ENCODE peak calls at places on chromosomes 16 and 17, in seven cellular contexts. Q is SJSA1, J is heart right ventricle, K is fibroblast of lung, I is AG09309, B is fibroblast of mammary gland, O is IMR-90. R is an unnamed sample.

GRCh38 chr16:4346205-4346781 is 4.8 kb downstream of the PAM16 start:
- DNase-seq in Q (no peak), J (no peak), K (no peak), I (no peak), B (no peak), O (no peak), R (no peak)

GRCh38 chr16:21084631-21085235 is 65.9 kb downstream of the DNAH3 start:
- DNase-seq in Q (no peak), J (no peak), K (no peak), I (no peak), B (no peak), O (no peak), R (no peak)

GRCh38 chr17:75516619-75517276 is 420 bp downstream of the TSEN54 start:
- DNase-seq in Q (no peak), J (peak; percentile 54), K (peak; percentile 10), I (no peak), B (no peak), O (no peak), R (no peak)

GRCh38 chr17:44707755-44708400 is 587 bp upstream of the DBF4B start:
- DNase-seq in Q (no peak), J (no peak), K (no peak), I (no peak), B (no peak), O (no peak), R (no peak)

GRCh38 chr16:71429581-71429980 is 12.3 kb downstream of the TLE7 start:
- DNase-seq in Q (no peak), J (no peak), K (no peak), I (no peak), B (no peak), O (no peak), R (no peak)

GRCh38 chr17:73939808-73940207 is 263.7 kb upstream of the RPL38 start:
- DNase-seq in Q (no peak), J (no peak), K (no peak), I (no peak), B (no peak), O (no peak), R (no peak)

GRCh38 chr17:50062323-50063243 is 6.7 kb downstream of the ITGA3 start:
- DNase-seq in Q (peak; percentile 100), J (peak; percentile 83), K (peak; percentile 89), I (peak; percentile 61), B (peak; percentile 78), O (peak; percentile 73), R (peak; percentile 83)

GRCh38 chr16:73813523-73813922 is 483.1 kb upstream of the PSMD7 start:
- DNase-seq in Q (no peak), J (no peak), K (no peak), I (no peak), B (no peak), O (no peak), R (no peak)

GRCh38 chr17:9071921-9072503 is 50.7 kb downstream of the NTN1 start:
- DNase-seq in Q (no peak), J (no peak), K (no peak), I (no peak), B (no peak), O (no peak), R (no peak)

GRCh38 chr17:66724581-66725341 is 110.2 kb upstream of the CACNG5 start:
- DNase-seq in Q (no peak), J (no peak), K (peak; percentile 59), I (no peak), B (peak; percentile 53), O (peak; percentile 54), R (peak; percentile 17)

GRCh38 chr16:15607700-15608396 is 35.1 kb downstream of the MARF1 start:
- DNase-seq in Q (no peak), J (peak; percentile 65), K (peak; percentile 73), I (no peak), B (peak; percentile 88), O (peak; percentile 82), R (peak; percentile 66)

GRCh38 chr17:8314797-8315739 is 5.0 kb downstream of the ARHGEF15 start:
- DNase-seq in Q (no peak), J (no peak), K (no peak), I (no peak), B (no peak), O (no peak), R (no peak)

GRCh38 chr17:76369804-76370203 is 14.6 kb upstream of the SPHK1 start:
- DNase-seq in Q (peak; percentile 92), J (peak; percentile 26), K (no peak), I (no peak), B (peak; percentile 63), O (no peak), R (peak; percentile 35)

GRCh38 chr16:3458852-3459361 is 15.4 kb downstream of the NAA60 start:
- DNase-seq in Q (no peak), J (no peak), K (peak; percentile 16), I (no peak), B (peak; percentile 34), O (peak; percentile 15), R (no peak)

GRCh38 chr16:8859913-8860881 is 8.6 kb downstream of the CARHSP1 start:
- DNase-seq in Q (no peak), J (no peak), K (peak; percentile 42), I (no peak), B (peak; percentile 64), O (peak; percentile 79), R (peak; percentile 45)

GRCh38 chr17:81923302-81924260 is 4.0 kb downstream of the MAFG start:
- DNase-seq in Q (no peak), J (peak; percentile 70), K (peak; percentile 75), I (peak; percentile 31), B (peak; percentile 77), O (peak; percentile 72), R (peak; percentile 75)

GRCh38 chr17:48492401-48493298 is 38.2 kb downstream of the HOXB1 start:
- DNase-seq in Q (peak; percentile 69), J (peak; percentile 75), K (peak; percentile 82), I (no peak), B (peak; percentile 71), O (peak; percentile 74), R (peak; percentile 64)

GRCh38 chr17:27421111-27421510 is 35.1 kb upstream of the KSR1 start:
- DNase-seq in Q (no peak), J (no peak), K (no peak), I (no peak), B (no peak), O (no peak), R (no peak)

GRCh38 chr16:28098959-28099945 is 35.7 kb upstream of the GSG1L start:
- DNase-seq in Q (no peak), J (no peak), K (no peak), I (no peak), B (no peak), O (no peak), R (no peak)

GRCh38 chr17:37506678-37507077 is 17.0 kb downstream of the DUSP14 start:
- DNase-seq in Q (no peak), J (no peak), K (peak; percentile 46), I (no peak), B (peak; percentile 51), O (peak; percentile 47), R (no peak)

GRCh38 chr17:48545022-48545376 is at the start of gene HOXB2:
- DNase-seq in Q (no peak), J (peak; percentile 37), K (no peak), I (no peak), B (no peak), O (peak; percentile 77), R (peak; percentile 45)

GRCh38 chr17:2929881-2930533 is 133.4 kb downstream of the OR1D5 start:
- DNase-seq in Q (no peak), J (no peak), K (peak; percentile 16), I (no peak), B (peak; percentile 49), O (peak; percentile 39), R (peak; percentile 35)

GRCh38 chr17:5912927-5913565 is 157.1 kb upstream of the WSCD1 start:
- DNase-seq in Q (no peak), J (no peak), K (no peak), I (no peak), B (no peak), O (no peak), R (no peak)

GRCh38 chr17:58755577-58756245 is at the start of gene PPM1E:
- DNase-seq in Q (peak; percentile 53), J (peak; percentile 34), K (peak; percentile 64), I (no peak), B (peak; percentile 21), O (peak; percentile 26), R (peak; percentile 25)

GRCh38 chr16:84329016-84329415 is 34.3 kb downstream of the WFDC1 start:
- DNase-seq in Q (no peak), J (no peak), K (no peak), I (no peak), B (no peak), O (no peak), R (no peak)

GRCh38 chr16:4611337-4612023 is 3.2 kb downstream of the UBALD1 start:
- DNase-seq in Q (no peak), J (no peak), K (no peak), I (no peak), B (no peak), O (peak; percentile 41), R (no peak)

DNA sequence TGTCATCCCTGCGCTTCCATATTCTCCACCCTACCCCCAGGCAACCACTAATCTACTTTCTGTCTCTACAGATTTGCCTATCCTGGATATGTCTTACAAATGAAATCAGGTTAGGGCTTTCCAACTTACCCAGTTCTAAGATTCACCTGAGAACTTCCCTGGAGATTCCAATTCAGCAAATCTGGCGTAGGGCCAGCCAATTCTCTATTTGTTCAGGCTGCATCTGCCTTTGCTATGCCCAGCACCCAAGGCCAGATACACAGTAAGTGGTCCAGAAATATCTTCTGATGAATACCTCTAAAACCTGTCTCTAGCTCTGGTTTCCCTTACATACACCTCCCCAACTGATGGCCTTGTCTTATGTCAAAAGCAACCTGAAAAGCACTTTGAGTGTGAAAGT is 10.4 kb upstream of the CTCF start:
- DNase-seq in Q (no peak), J (no peak), K (no peak), I (no peak), B (no peak), O (no peak), R (no peak)
- H3K4me3 ChIP-seq in Q (no peak overlapping the region), J (no peak overlapping the region), K (no peak overlapping the region), I (no peak overlapping the region), B (no peak overlapping the region), O (no peak overlapping the region), R (no peak overlapping the region)

GRCh38 chr17:180380-181212 is 854 bp downstream of the DOC2B start:
- DNase-seq in Q (no peak), J (peak; percentile 42), K (no peak), I (no peak), B (no peak), O (no peak), R (peak; percentile 35)
- H3K4me3 ChIP-seq in Q (no peak overlapping the region), J (peak overlapping the region; percentile 68), K (no peak overlapping the region), I (no peak overlapping the region), B (no peak overlapping the region), O (no peak overlapping the region), R (peak overlapping the region; percentile 71)

GRCh38 chr17:40022961-40023541 is 7.8 kb downstream of the CSF3 start:
- DNase-seq in Q (no peak), J (no peak), K (no peak), I (no peak), B (no peak), O (no peak), R (no peak)
- H3K4me3 ChIP-seq in Q (no peak overlapping the region), J (no peak overlapping the region), K (no peak overlapping the region), I (no peak overlapping the region), B (no peak overlapping the region), O (no peak overlapping the region), R (no peak overlapping the region)

GRCh38 chr16:24943471-24943870 is 71.7 kb downstream of the ARHGAP17 start:
- DNase-seq in Q (no peak), J (no peak), K (no peak), I (no peak), B (no peak), O (no peak), R (no peak)
- H3K4me3 ChIP-seq in Q (no peak overlapping the region), J (no peak overlapping the region), K (no peak overlapping the region), I (no peak overlapping the region), B (no peak overlapping the region), O (no peak overlapping the region), R (no peak overlapping the region)